ENCODE peak calls at places on chromosomes 13 and 19, in ten cellular contexts. M, Q, E, V, U, N, Y, D, W and F are unnamed samples.

GRCh38 chr13:52414963-52415362 is 9.0 kb upstream of the THSD1 start:
- DNase-seq in M (no peak), U (no peak), N (peak), Q (no peak), E (no peak), Y (no peak), V (no peak), W (no peak), D (no peak), F (no peak)

GRCh38 chr19:33274663-33275558 is 27.4 kb downstream of the CEBPA start:
- DNase-seq in M (no peak), U (no peak), Q (no peak), V (no peak), D (no peak), Y (no peak), E (no peak), W (no peak), N (no peak), F (no peak)

GRCh38 chr19:33403973-33404304 is 30.4 kb downstream of the CEBPG start:
- DNase-seq in Q (no peak), N (no peak), V (no peak), Y (no peak), D (no peak), W (no peak), E (no peak), M (no peak), U (no peak), F (no peak)

GRCh38 chr13:113883921-113884804 is 20.3 kb upstream of the GAS6 start:
- DNase-seq in V (no peak), Q (no peak), E (no peak), M (no peak), N (no peak), U (no peak), W (no peak), D (no peak), Y (no peak), F (no peak)

GRCh38 chr19:49468746-49469447 is 5.1 kb upstream of the FLT3LG start:
- DNase-seq in V (peak), Y (peak), W (peak), M (peak), U (peak), N (peak), Q (peak), E (peak), D (peak), F (peak)

GRCh38 chr19:23470873-23471555 is 75.7 kb upstream of the ZNF91 start:
- DNase-seq in M (no peak), D (no peak), W (no peak), V (no peak), Y (no peak), U (peak), Q (no peak), E (no peak), N (no peak), F (no peak)

GRCh38 chr19:17948474-17948966 is 15.7 kb downstream of the CCDC124 start:
- DNase-seq in W (no peak), M (no peak), E (no peak), U (no peak), Q (no peak), Y (no peak), D (no peak), N (no peak), V (no peak), F (no peak)

GRCh38 chr13:113495494-113496251 is 5.2 kb upstream of the DCUN1D2 start:
- DNase-seq in Q (no peak), D (no peak), N (peak), V (no peak), U (no peak), Y (no peak), E (no peak), M (no peak), W (no peak), F (no peak)

GRCh38 chr13:74132768-74133656 is 1.2 kb downstream of the KLF12 start:
- DNase-seq in W (peak), Q (peak), E (peak), V (peak), U (peak), D (peak), Y (peak), M (no peak), N (peak), F (no peak)

GRCh38 chr19:49142866-49143335 is 12.3 kb downstream of the HRC start:
- DNase-seq in D (peak), N (peak), E (peak), Y (peak), Q (no peak), U (peak), M (no peak), V (peak), W (no peak), F (peak)

GRCh38 chr13:62085832-62086231 is 670.2 kb upstream of the PCDH20 start:
- DNase-seq in Y (no peak), V (no peak), M (no peak), Q (no peak), U (no peak), N (no peak), W (no peak), E (no peak), D (no peak), F (no peak)

GRCh38 chr13:34020388-34020787 is 202.4 kb downstream of the RFC3 start:
- DNase-seq in Q (no peak), N (peak), W (no peak), V (no peak), E (no peak), Y (no peak), M (no peak), U (no peak), D (no peak), F (no peak)

GRCh38 chr19:38684078-38684861 is 36.8 kb downstream of the ACTN4 start:
- DNase-seq in Q (no peak), V (peak), M (no peak), E (peak), U (peak), W (peak), D (peak), N (peak), Y (no peak), F (peak)